ENCODE peak calls at places on chromosomes 12 and 14, in four cellular contexts. One of them, this sample, is unnamed.

GRCh38 chr12:5204271-5204670 is 160.6 kb downstream of the KCNA5 start:
- DNase-seq in progenitor cell of endocrine pancreas: no peak
- DNase-seq in fibroblast of the aortic adventitia: no peak
- DNase-seq in HCT116: no peak
- DNase-seq in this sample: no peak

GRCh38 chr14:27008187-27008586 is 410.4 kb upstream of the NOVA1 start:
- DNase-seq in progenitor cell of endocrine pancreas: no peak
- DNase-seq in fibroblast of the aortic adventitia: no peak
- DNase-seq in HCT116: no peak
- DNase-seq in this sample: no peak

GRCh38 chr12:113689047-113689610 is 217.5 kb upstream of the LHX5 start:
- DNase-seq in progenitor cell of endocrine pancreas: no peak
- DNase-seq in fibroblast of the aortic adventitia: no peak
- DNase-seq in HCT116: no peak
- DNase-seq in this sample: no peak

GRCh38 chr12:75781532-75782046 is 250.0 kb downstream of the PHLDA1 start:
- DNase-seq in progenitor cell of endocrine pancreas: no peak
- DNase-seq in fibroblast of the aortic adventitia: peak; percentile 99
- DNase-seq in HCT116: peak; percentile 49
- DNase-seq in this sample: peak; percentile 73

GRCh38 chr12:122668268-122668667 is 34.9 kb downstream of the HCAR2 start:
- DNase-seq in progenitor cell of endocrine pancreas: no peak
- DNase-seq in fibroblast of the aortic adventitia: no peak
- DNase-seq in HCT116: no peak
- DNase-seq in this sample: no peak

GRCh38 chr12:6307521-6307920 is 3.0 kb upstream of the PLEKHG6 start:
- DNase-seq in progenitor cell of endocrine pancreas: no peak
- DNase-seq in fibroblast of the aortic adventitia: no peak
- DNase-seq in HCT116: no peak
- DNase-seq in this sample: no peak

GRCh38 chr12:122081108-122081696 is 2.6 kb downstream of the MLXIP start:
- DNase-seq in progenitor cell of endocrine pancreas: no peak
- DNase-seq in fibroblast of the aortic adventitia: peak; percentile 88
- DNase-seq in HCT116: no peak
- DNase-seq in this sample: peak; percentile 60

GRCh38 chr12:47870175-47870781 is 34.5 kb downstream of the VDR start:
- DNase-seq in progenitor cell of endocrine pancreas: no peak
- DNase-seq in fibroblast of the aortic adventitia: peak; percentile 79
- DNase-seq in HCT116: no peak
- DNase-seq in this sample: peak; percentile 24

GRCh38 chr14:78790262-78790661 is 620.1 kb downstream of the NRXN3 start:
- DNase-seq in progenitor cell of endocrine pancreas: no peak
- DNase-seq in fibroblast of the aortic adventitia: no peak
- DNase-seq in HCT116: no peak
- DNase-seq in this sample: peak; percentile 4

GRCh38 chr12:94134226-94134795 is 14.1 kb upstream of the PLXNC1 start:
- DNase-seq in progenitor cell of endocrine pancreas: no peak
- DNase-seq in fibroblast of the aortic adventitia: peak; percentile 75
- DNase-seq in HCT116: peak; percentile 61
- DNase-seq in this sample: peak; percentile 84

GRCh38 chr12:65742481-65742971 is 81.8 kb upstream of the HMGA2 start:
- DNase-seq in progenitor cell of endocrine pancreas: no peak
- DNase-seq in fibroblast of the aortic adventitia: peak; percentile 43
- DNase-seq in HCT116: no peak
- DNase-seq in this sample: peak; percentile 42

GRCh38 chr12:8823565-8824300 is 1.3 kb downstream of the A2ML1 start:
- DNase-seq in progenitor cell of endocrine pancreas: peak; percentile 34
- DNase-seq in fibroblast of the aortic adventitia: peak; percentile 39
- DNase-seq in HCT116: peak; percentile 6
- DNase-seq in this sample: peak; percentile 56

GRCh38 chr14:21891921-21892320 is 218.3 kb upstream of the OR4E1 start:
- DNase-seq in progenitor cell of endocrine pancreas: no peak
- DNase-seq in fibroblast of the aortic adventitia: no peak
- DNase-seq in HCT116: no peak
- DNase-seq in this sample: no peak

GRCh38 chr14:32623300-32624093 is 294.4 kb downstream of the AKAP6 start:
- DNase-seq in progenitor cell of endocrine pancreas: no peak
- DNase-seq in fibroblast of the aortic adventitia: peak; percentile 67
- DNase-seq in HCT116: no peak
- DNase-seq in this sample: peak; percentile 50

GRCh38 chr12:48189331-48190125 is 6.1 kb downstream of the CCDC184 start:
- DNase-seq in progenitor cell of endocrine pancreas: peak; percentile 58
- DNase-seq in fibroblast of the aortic adventitia: peak; percentile 79
- DNase-seq in HCT116: peak; percentile 57
- DNase-seq in this sample: peak; percentile 88

GRCh38 chr14:91350813-91351507 is 66.7 kb downstream of the CCDC88C start:
- DNase-seq in progenitor cell of endocrine pancreas: no peak
- DNase-seq in fibroblast of the aortic adventitia: no peak
- DNase-seq in HCT116: no peak
- DNase-seq in this sample: no peak

GRCh38 chr14:71855399-71856036 is 76.7 kb upstream of the RGS6 start:
- DNase-seq in progenitor cell of endocrine pancreas: peak; percentile 37
- DNase-seq in fibroblast of the aortic adventitia: peak; percentile 79
- DNase-seq in HCT116: peak; percentile 46
- DNase-seq in this sample: peak; percentile 84

GRCh38 chr12:48455116-48455515 is 17.2 kb upstream of the ANP32D start:
- DNase-seq in progenitor cell of endocrine pancreas: no peak
- DNase-seq in fibroblast of the aortic adventitia: no peak
- DNase-seq in HCT116: no peak
- DNase-seq in this sample: no peak

GRCh38 chr14:67285876-67286452 is 44.7 kb downstream of the PALS1 start:
- DNase-seq in progenitor cell of endocrine pancreas: no peak
- DNase-seq in fibroblast of the aortic adventitia: peak; percentile 78
- DNase-seq in HCT116: peak; percentile 39
- DNase-seq in this sample: peak; percentile 75

GRCh38 chr14:74653386-74654138 is 41.5 kb upstream of the LTBP2 start:
- DNase-seq in progenitor cell of endocrine pancreas: no peak
- DNase-seq in fibroblast of the aortic adventitia: peak; percentile 56
- DNase-seq in HCT116: no peak
- DNase-seq in this sample: no peak

GRCh38 chr12:132218915-132219314 is 74.7 kb downstream of the NOC4L start:
- DNase-seq in progenitor cell of endocrine pancreas: no peak
- DNase-seq in fibroblast of the aortic adventitia: no peak
- DNase-seq in HCT116: peak; percentile 52
- DNase-seq in this sample: peak; percentile 14

GRCh38 chr14:70398280-70398679 is 18.6 kb downstream of the SYNJ2BP start:
- DNase-seq in progenitor cell of endocrine pancreas: no peak
- DNase-seq in fibroblast of the aortic adventitia: no peak
- DNase-seq in HCT116: no peak
- DNase-seq in this sample: no peak

GRCh38 chr12:4506870-4507269 is 31.8 kb upstream of the RAD51AP1 start:
- DNase-seq in progenitor cell of endocrine pancreas: no peak
- DNase-seq in fibroblast of the aortic adventitia: peak; percentile 17
- DNase-seq in HCT116: no peak
- DNase-seq in this sample: peak; percentile 71

GRCh38 chr12:117356048-117356447 is 5.4 kb downstream of the NOS1 start:
- DNase-seq in progenitor cell of endocrine pancreas: no peak
- DNase-seq in fibroblast of the aortic adventitia: no peak
- DNase-seq in HCT116: no peak
- DNase-seq in this sample: no peak

GRCh38 chr14:24381363-24382102 is 13.5 kb downstream of the NFATC4 start:
- DNase-seq in progenitor cell of endocrine pancreas: no peak
- DNase-seq in fibroblast of the aortic adventitia: no peak
- DNase-seq in HCT116: no peak
- DNase-seq in this sample: peak; percentile 51

GRCh38 chr14:54597795-54598443 is 31.0 kb downstream of the SAMD4A start:
- DNase-seq in progenitor cell of endocrine pancreas: no peak
- DNase-seq in fibroblast of the aortic adventitia: no peak
- DNase-seq in HCT116: no peak
- DNase-seq in this sample: peak; percentile 36

GRCh38 chr12:53476769-53477209 is 22.5 kb downstream of the MAP3K12 start:
- DNase-seq in progenitor cell of endocrine pancreas: no peak
- DNase-seq in fibroblast of the aortic adventitia: peak; percentile 51
- DNase-seq in HCT116: no peak
- DNase-seq in this sample: no peak

GRCh38 chr12:5026342-5026938 is 17.2 kb upstream of the KCNA5 start:
- DNase-seq in progenitor cell of endocrine pancreas: no peak
- DNase-seq in fibroblast of the aortic adventitia: no peak
- DNase-seq in HCT116: no peak
- DNase-seq in this sample: no peak

GRCh38 chr12:11136075-11136474 is 1.6 kb upstream of the TAS2R30 start:
- DNase-seq in progenitor cell of endocrine pancreas: no peak
- DNase-seq in fibroblast of the aortic adventitia: no peak
- DNase-seq in HCT116: no peak
- DNase-seq in this sample: no peak

GRCh38 chr12:26691234-26691970 is 141.6 kb downstream of the ITPR2 start:
- DNase-seq in progenitor cell of endocrine pancreas: no peak
- DNase-seq in fibroblast of the aortic adventitia: peak; percentile 92
- DNase-seq in HCT116: peak; percentile 81
- DNase-seq in this sample: peak; percentile 99

GRCh38 chr14:105086833-105087307 is 21.6 kb upstream of the GPR132 start:
- DNase-seq in progenitor cell of endocrine pancreas: peak; percentile 84
- DNase-seq in fibroblast of the aortic adventitia: peak; percentile 66
- DNase-seq in HCT116: peak; percentile 24
- DNase-seq in this sample: peak; percentile 67

GRCh38 chr12:127987199-127987901 is 279.6 kb upstream of the TMEM132C start:
- DNase-seq in progenitor cell of endocrine pancreas: no peak
- DNase-seq in fibroblast of the aortic adventitia: peak; percentile 11
- DNase-seq in HCT116: no peak
- DNase-seq in this sample: peak; percentile 35

GRCh38 chr14:101313268-101313667 is 248.0 kb upstream of the DIO3 start:
- DNase-seq in progenitor cell of endocrine pancreas: no peak
- DNase-seq in fibroblast of the aortic adventitia: no peak
- DNase-seq in HCT116: no peak
- DNase-seq in this sample: no peak
- TF ChIP-seq CTCF in progenitor cell of endocrine pancreas: peak; percentile 19
- TF ChIP-seq CTCF in fibroblast of the aortic adventitia: no peak
- TF ChIP-seq CTCF in HCT116: peak; percentile 41
- TF ChIP-seq CTCF in this sample: no peak

GRCh38 chr12:98416845-98417244 is 98.5 kb upstream of the TMPO start:
- DNase-seq in progenitor cell of endocrine pancreas: no peak
- DNase-seq in fibroblast of the aortic adventitia: peak; percentile 68
- DNase-seq in HCT116: no peak
- DNase-seq in this sample: peak; percentile 85
- TF ChIP-seq CTCF in progenitor cell of endocrine pancreas: peak; percentile 13
- TF ChIP-seq CTCF in fibroblast of the aortic adventitia: peak; percentile 37
- TF ChIP-seq CTCF in HCT116: peak; percentile 17
- TF ChIP-seq CTCF in this sample: peak; percentile 57

DNA sequence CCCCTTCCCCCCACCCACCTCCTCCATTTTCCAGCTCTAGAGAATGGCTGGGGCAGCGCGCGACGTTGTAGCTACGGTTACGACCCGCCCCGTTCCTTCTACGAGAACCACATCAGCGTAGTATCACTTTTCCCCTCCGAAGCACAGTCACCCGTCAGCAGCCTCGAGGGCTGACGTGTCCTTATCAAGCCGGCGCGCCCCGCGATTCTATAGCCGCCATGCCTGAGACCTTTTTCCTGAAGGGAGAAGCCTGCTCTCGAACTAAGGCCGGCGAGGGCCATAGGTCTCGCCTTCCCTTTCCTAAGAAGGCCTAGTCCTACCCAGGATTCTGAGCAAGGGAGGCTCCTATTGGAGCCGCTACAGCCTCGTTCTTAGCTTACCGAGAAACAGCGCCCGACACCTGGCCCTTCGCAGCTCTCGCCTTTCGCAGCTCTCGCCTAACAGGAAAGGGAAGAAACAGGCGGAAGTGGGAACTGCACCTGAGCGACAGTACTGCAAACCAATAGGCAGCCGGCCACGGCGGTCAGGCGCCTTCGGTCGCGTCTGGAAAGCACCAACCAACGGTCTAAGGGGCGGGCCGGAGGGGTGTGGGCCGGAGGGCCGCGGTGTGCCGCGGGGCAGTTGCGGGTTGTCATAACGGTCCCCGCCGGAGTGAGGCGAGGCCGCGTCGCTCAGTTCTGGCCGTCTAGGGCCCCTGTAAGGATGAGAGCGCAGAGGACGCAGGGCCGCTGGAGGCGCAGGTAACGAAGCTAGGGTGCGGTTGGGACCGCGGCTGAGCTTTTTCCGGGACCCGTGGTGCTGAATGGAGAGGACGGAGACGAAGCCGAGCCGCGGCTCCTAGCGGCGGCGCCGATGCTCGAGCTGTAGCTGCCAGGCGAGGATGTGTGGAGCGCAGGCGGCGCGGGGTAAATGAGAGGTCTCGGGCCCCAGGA is at the start of the genes MGAT2 and RPL36AL:
- DNase-seq in progenitor cell of endocrine pancreas: peak; percentile 96
- DNase-seq in fibroblast of the aortic adventitia: peak; percentile 99
- DNase-seq in HCT116: peak; percentile 95
- DNase-seq in this sample: peak; percentile 99
- TF ChIP-seq CTCF in progenitor cell of endocrine pancreas: peak; percentile 41
- TF ChIP-seq CTCF in fibroblast of the aortic adventitia: peak; percentile 49
- TF ChIP-seq CTCF in HCT116: peak; percentile 26
- TF ChIP-seq CTCF in this sample: peak; percentile 58

GRCh38 chr12:42039146-42039545 is 105.5 kb downstream of the GXYLT1 start:
- DNase-seq in progenitor cell of endocrine pancreas: no peak
- DNase-seq in fibroblast of the aortic adventitia: peak; percentile 74
- DNase-seq in HCT116: peak; percentile 23
- DNase-seq in this sample: peak; percentile 71
- TF ChIP-seq CTCF in progenitor cell of endocrine pancreas: no peak
- TF ChIP-seq CTCF in fibroblast of the aortic adventitia: no peak
- TF ChIP-seq CTCF in HCT116: no peak
- TF ChIP-seq CTCF in this sample: no peak

GRCh38 chr12:51678086-51678724 is 87.2 kb downstream of the SCN8A start:
- DNase-seq in progenitor cell of endocrine pancreas: no peak
- DNase-seq in fibroblast of the aortic adventitia: peak; percentile 55
- DNase-seq in HCT116: peak; percentile 34
- DNase-seq in this sample: peak; percentile 68
- TF ChIP-seq CTCF in progenitor cell of endocrine pancreas: peak; percentile 70
- TF ChIP-seq CTCF in fibroblast of the aortic adventitia: peak; percentile 84
- TF ChIP-seq CTCF in HCT116: peak; percentile 90
- TF ChIP-seq CTCF in this sample: peak; percentile 80

GRCh38 chr14:89388853-89389252 is 28.2 kb downstream of the FOXN3 start:
- DNase-seq in progenitor cell of endocrine pancreas: no peak
- DNase-seq in fibroblast of the aortic adventitia: peak; percentile 46
- DNase-seq in HCT116: no peak
- DNase-seq in this sample: peak; percentile 60
- TF ChIP-seq CTCF in progenitor cell of endocrine pancreas: no peak
- TF ChIP-seq CTCF in fibroblast of the aortic adventitia: peak; percentile 43
- TF ChIP-seq CTCF in HCT116: no peak
- TF ChIP-seq CTCF in this sample: peak; percentile 62

DNA sequence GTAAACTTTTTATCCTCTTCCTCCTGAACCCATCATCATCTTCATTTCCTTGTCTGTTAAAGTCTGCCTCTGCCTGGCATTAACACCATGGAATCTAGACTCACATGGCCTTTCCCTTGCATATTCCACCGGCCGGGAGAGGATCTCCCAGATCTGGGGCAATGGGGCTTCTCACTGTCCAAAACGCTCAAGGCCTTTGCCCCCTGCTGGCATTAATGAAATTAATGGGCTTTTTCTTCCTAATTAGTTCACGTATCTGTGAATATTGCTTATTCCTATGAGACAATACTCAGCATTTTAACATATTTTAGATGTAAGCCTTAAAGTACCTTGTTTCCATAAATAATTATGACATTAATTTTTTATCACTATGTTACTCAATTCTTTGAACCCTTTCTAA is 42.9 kb upstream of the CAPRIN2 start:
- DNase-seq in progenitor cell of endocrine pancreas: no peak
- DNase-seq in fibroblast of the aortic adventitia: no peak
- DNase-seq in HCT116: no peak
- DNase-seq in this sample: no peak
- TF ChIP-seq CTCF in progenitor cell of endocrine pancreas: no peak
- TF ChIP-seq CTCF in fibroblast of the aortic adventitia: no peak
- TF ChIP-seq CTCF in HCT116: no peak
- TF ChIP-seq CTCF in this sample: peak; percentile 14

GRCh38 chr14:45664668-45665356 is 411.8 kb upstream of the MIS18BP1 start:
- DNase-seq in progenitor cell of endocrine pancreas: no peak
- DNase-seq in fibroblast of the aortic adventitia: no peak
- DNase-seq in HCT116: no peak
- DNase-seq in this sample: no peak
- TF ChIP-seq CTCF in progenitor cell of endocrine pancreas: peak; percentile 31
- TF ChIP-seq CTCF in fibroblast of the aortic adventitia: no peak
- TF ChIP-seq CTCF in HCT116: peak; percentile 52
- TF ChIP-seq CTCF in this sample: peak; percentile 5

This sample was measured in choroid plexus epithelial cell.